ENCODE peak calls at places on chromosomes 11 and 22, in seven cellular contexts. D, J, M, P, U, S and O are unnamed samples.

GRCh38 chr11:29184939-29185890 is 831.6 kb downstream of the KCNA4 start:
- DNase-seq in D (no peak), J (no peak), M (peak; percentile 99), P (no peak), U (no peak), S (no peak), O (no peak)

GRCh38 chr11:12842933-12843636 is 166.0 kb upstream of the RASSF10 start:
- DNase-seq in D (no peak), J (no peak), M (peak; percentile 91), P (no peak), U (no peak), S (no peak), O (no peak)

GRCh38 chr11:33064033-33064825 is 24.9 kb downstream of the TCP11L1 start:
- DNase-seq in D (no peak), J (no peak), M (no peak), P (no peak), U (no peak), S (no peak), O (no peak)

GRCh38 chr22:46625113-46625842 is 5.1 kb downstream of the GRAMD4 start:
- DNase-seq in D (no peak), J (no peak), M (no peak), P (no peak), U (no peak), S (no peak), O (no peak)

GRCh38 chr11:133362921-133363320 is 169.4 kb downstream of the OPCML start:
- DNase-seq in D (no peak), J (no peak), M (no peak), P (no peak), U (no peak), S (no peak), O (no peak)

GRCh38 chr11:102757823-102758549 is 22.4 kb downstream of the MMP10 start:
- DNase-seq in D (no peak), J (no peak), M (peak; percentile 69), P (no peak), U (no peak), S (no peak), O (no peak)

GRCh38 chr11:8717876-8718753 is 35.5 kb downstream of the RPL27A start:
- DNase-seq in D (no peak), J (peak; percentile 19), M (peak; percentile 95), P (no peak), U (no peak), S (no peak), O (no peak)

GRCh38 chr11:46903846-46904245 is 14.5 kb downstream of the LRP4 start:
- DNase-seq in D (no peak), J (peak; percentile 97), M (no peak), P (no peak), U (no peak), S (peak; percentile 50), O (no peak)

GRCh38 chr11:109112748-109113378 is 309.1 kb upstream of the C11orf87 start:
- DNase-seq in D (no peak), J (no peak), M (peak; percentile 14), P (no peak), U (no peak), S (no peak), O (no peak)

GRCh38 chr11:35013514-35014191 is 97.2 kb downstream of the PDHX start:
- DNase-seq in D (no peak), J (no peak), M (peak; percentile 25), P (no peak), U (peak; percentile 87), S (no peak), O (no peak)

GRCh38 chr11:134905966-134906955 is 494.2 kb upstream of the B3GAT1 start:
- DNase-seq in D (no peak), J (no peak), M (no peak), P (no peak), U (no peak), S (no peak), O (no peak)

GRCh38 chr11:126280595-126280994 is 2.3 kb upstream of the TIRAP start:
- DNase-seq in D (no peak), J (no peak), M (no peak), P (no peak), U (no peak), S (no peak), O (no peak)

GRCh38 chr11:69385466-69385820 is 91.5 kb downstream of the MYEOV start:
- DNase-seq in D (no peak), J (no peak), M (no peak), P (no peak), U (no peak), S (no peak), O (no peak)

GRCh38 chr11:45537617-45538016 is 127.8 kb downstream of the CHST1 start:
- DNase-seq in D (no peak), J (no peak), M (no peak), P (no peak), U (no peak), S (no peak), O (no peak)

GRCh38 chr11:96459751-96460150 is 69.9 kb downstream of the JRKL start:
- DNase-seq in D (no peak), J (no peak), M (no peak), P (no peak), U (no peak), S (peak; percentile 20), O (no peak)

GRCh38 chr22:49704345-49705215 is 123.1 kb downstream of the BRD1 start:
- DNase-seq in D (no peak), J (no peak), M (no peak), P (no peak), U (no peak), S (no peak), O (peak; percentile 37)

GRCh38 chr11:126968915-126969314 is 31.7 kb downstream of the KIRREL3 start:
- DNase-seq in D (no peak), J (no peak), M (peak; percentile 11), P (no peak), U (no peak), S (no peak), O (no peak)

GRCh38 chr11:6813651-6814050 is 14.2 kb upstream of the OR6A2 start:
- DNase-seq in D (no peak), J (no peak), M (no peak), P (no peak), U (no peak), S (no peak), O (no peak)

GRCh38 chr11:66044757-66045156 is 4.2 kb downstream of the GAL3ST3 start:
- DNase-seq in D (no peak), J (no peak), M (no peak), P (no peak), U (peak; percentile 66), S (no peak), O (no peak)

GRCh38 chr11:92885600-92885999 is 83.9 kb upstream of the MTNR1B start:
- DNase-seq in D (no peak), J (no peak), M (no peak), P (no peak), U (no peak), S (peak; percentile 9), O (no peak)

GRCh38 chr11:110850846-110851245 is 138.6 kb upstream of the ARHGAP20 start:
- DNase-seq in D (no peak), J (no peak), M (peak; percentile 75), P (no peak), U (no peak), S (no peak), O (no peak)

GRCh38 chr11:112016765-112017356 is 8.3 kb upstream of the DLAT start:
- DNase-seq in D (no peak), J (no peak), M (peak; percentile 50), P (no peak), U (no peak), S (no peak), O (no peak)

GRCh38 chr11:64007160-64007628 is 21.0 kb downstream of the OTUB1 start:
- DNase-seq in D (no peak), J (no peak), M (peak; percentile 34), P (no peak), U (no peak), S (peak; percentile 23), O (no peak)

GRCh38 chr11:38365274-38365673 is 1767.2 kb upstream of the RAG2 start:
- DNase-seq in D (no peak), J (no peak), M (no peak), P (no peak), U (no peak), S (no peak), O (no peak)

GRCh38 chr22:47163876-47164513 is 401.5 kb downstream of the TBC1D22A start:
- DNase-seq in D (peak; percentile 63), J (no peak), M (no peak), P (no peak), U (no peak), S (no peak), O (no peak)

GRCh38 chr22:30276041-30276440 is 9.4 kb upstream of the OSM start:
- DNase-seq in D (no peak), J (no peak), M (no peak), P (no peak), U (no peak), S (no peak), O (no peak)
- H3K27ac ChIP-seq in D (no peak overlapping the region), J (no peak overlapping the region), M (no peak overlapping the region), P (no peak overlapping the region), U (no peak overlapping the region), S (no peak overlapping the region), O (no peak overlapping the region)

DNA sequence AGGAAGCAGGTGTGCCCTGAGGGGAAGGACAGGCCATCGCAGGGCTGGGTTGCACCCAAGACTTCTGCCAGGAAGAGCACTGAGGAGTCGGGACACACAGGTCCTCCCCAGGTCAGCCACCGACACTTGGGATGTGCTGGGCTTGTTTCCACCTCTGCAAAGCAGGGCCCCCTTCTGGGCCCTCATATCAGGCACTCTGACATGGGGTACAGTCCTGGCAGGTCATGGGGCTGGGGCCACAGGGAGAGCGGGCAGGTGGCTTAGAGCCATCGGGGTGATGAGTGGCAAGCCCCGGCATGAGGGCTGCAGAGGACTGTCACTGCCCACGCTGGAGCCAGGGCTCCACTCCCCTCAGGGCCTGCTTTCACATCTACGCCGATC is 7.9 kb upstream of the ADORA2A start:
- DNase-seq in D (no peak), J (no peak), M (no peak), P (no peak), U (no peak), S (no peak), O (no peak)
- H3K27ac ChIP-seq in D (no peak overlapping the region), J (no peak overlapping the region), M (no peak overlapping the region), P (no peak overlapping the region), U (no peak overlapping the region), S (no peak overlapping the region), O (no peak overlapping the region)

GRCh38 chr22:42830161-42830560 is 26.9 kb downstream of the ARFGAP3 start:
- DNase-seq in D (no peak), J (no peak), M (no peak), P (no peak), U (no peak), S (no peak), O (no peak)

GRCh38 chr22:42836026-42836425 is 21.0 kb downstream of the ARFGAP3 start:
- DNase-seq in D (no peak), J (no peak), M (no peak), P (no peak), U (no peak), S (no peak), O (no peak)

GRCh38 chr22:42834177-42834949 is 22.7 kb downstream of the ARFGAP3 start:
- DNase-seq in D (no peak), J (no peak), M (no peak), P (no peak), U (no peak), S (no peak), O (no peak)

GRCh38 chr22:42831712-42832111 is 25.4 kb downstream of the ARFGAP3 start:
- DNase-seq in D (no peak), J (no peak), M (no peak), P (no peak), U (no peak), S (no peak), O (no peak)

GRCh38 chr22:42833104-42833503 is 24.0 kb downstream of the ARFGAP3 start:
- DNase-seq in D (no peak), J (no peak), M (no peak), P (no peak), U (no peak), S (no peak), O (no peak)
- H3K27ac ChIP-seq in D (no peak overlapping the region), J (no peak overlapping the region), M (no peak overlapping the region), P (no peak overlapping the region), U (no peak overlapping the region), S (no peak overlapping the region), O (no peak overlapping the region)

GRCh38 chr11:708511-708910 is 2.5 kb downstream of the EPS8L2 start:
- DNase-seq in D (no peak), J (no peak), M (no peak), P (no peak), U (peak; percentile 10), S (no peak), O (peak; percentile 55)
- H3K27ac ChIP-seq in D (peak overlapping the region; percentile 58), J (no peak overlapping the region), M (no peak overlapping the region), P (no peak overlapping the region), U (no peak overlapping the region), S (no peak overlapping the region), O (peak overlapping the region; percentile 94)